ENCODE peak calls at places on chromosomes 7 and 10, in five cellular contexts. T is GM04504, Y is NCI-H510A, Z is activated gamma-delta T cell, I is brain microvascular endothelial cell. J is an unnamed sample.

GRCh38 chr7:22911889-22912288 is 89.2 kb upstream of the TOMM7 start:
- DNase-seq in T (no peak), Y (no peak), Z (no peak), I (no peak), J (no peak)

GRCh38 chr10:44459677-44460076 is 74.8 kb upstream of the CXCL12 start:
- DNase-seq in T (no peak), Y (no peak), Z (no peak), I (no peak), J (no peak)

GRCh38 chr7:157616426-157616825 is 279.6 kb downstream of the DNAJB6 start:
- DNase-seq in T (no peak), Y (no peak), Z (no peak), I (no peak), J (no peak)

GRCh38 chr7:27130540-27131389 is at the start of gene HOXA4:
- DNase-seq in T (no peak), Y (peak), Z (peak), I (no peak), J (peak)

GRCh38 chr7:47496064-47496665 is 85.7 kb downstream of the TNS3 start:
- DNase-seq in T (no peak), Y (no peak), Z (no peak), I (no peak), J (no peak)

GRCh38 chr10:100738055-100738827 is 7.1 kb upstream of the PAX2 start:
- DNase-seq in T (no peak), Y (no peak), Z (no peak), I (no peak), J (no peak)

GRCh38 chr7:106369349-106369748 is 84.6 kb upstream of the NAMPT start:
- DNase-seq in T (peak), Y (no peak), Z (no peak), I (peak), J (no peak)

GRCh38 chr10:77111611-77112550 is 525.7 kb downstream of the KCNMA1 start:
- DNase-seq in T (peak), Y (no peak), Z (no peak), I (peak), J (peak)

GRCh38 chr10:128630787-128631252 is 504.6 kb upstream of the MKI67 start:
- DNase-seq in T (no peak), Y (no peak), Z (no peak), I (no peak), J (no peak)

GRCh38 chr10:13340626-13341370 is 7.3 kb downstream of the SEPHS1 start:
- DNase-seq in T (no peak), Y (no peak), Z (no peak), I (no peak), J (no peak)

GRCh38 chr7:26078437-26079362 is 73.3 kb upstream of the NFE2L3 start:
- DNase-seq in T (no peak), Y (peak), Z (peak), I (peak), J (peak)